ENCODE peak calls at places on chromosome 13, in seven cellular contexts. One of them, this sample, is unnamed.

GRCh38 chr13:31504918-31505317 is 234.4 kb upstream of the RXFP2 start:
- DNase-seq in HT-29: no peak
- DNase-seq in MCF 10A: no peak
- DNase-seq in fibroblast of pulmonary artery: no peak
- DNase-seq in IMR-90: no peak
- DNase-seq in cardiac fibroblast: no peak
- DNase-seq in small intestine: no peak
- DNase-seq in this sample: no peak

GRCh38 chr13:112885782-112886268 is 83.2 kb upstream of the MCF2L start:
- DNase-seq in cardiac fibroblast: peak
- DNase-seq in IMR-90: peak
- DNase-seq in fibroblast of pulmonary artery: peak
- DNase-seq in small intestine: peak
- DNase-seq in MCF 10A: no peak
- DNase-seq in HT-29: peak
- DNase-seq in this sample: no peak

GRCh38 chr13:31073859-31074718 is 87.6 kb downstream of the HSPH1 start:
- DNase-seq in cardiac fibroblast: peak
- DNase-seq in MCF 10A: peak
- DNase-seq in fibroblast of pulmonary artery: peak
- DNase-seq in small intestine: no peak
- DNase-seq in HT-29: no peak
- DNase-seq in IMR-90: peak
- DNase-seq in this sample: no peak

GRCh38 chr13:24683370-24683769 is 3.2 kb downstream of the ATP12A start:
- DNase-seq in IMR-90: no peak
- DNase-seq in HT-29: no peak
- DNase-seq in small intestine: no peak
- DNase-seq in cardiac fibroblast: no peak
- DNase-seq in fibroblast of pulmonary artery: no peak
- DNase-seq in MCF 10A: no peak
- DNase-seq in this sample: no peak

GRCh38 chr13:59978862-59979261 is 184.9 kb downstream of the DIAPH3 start:
- DNase-seq in cardiac fibroblast: no peak
- DNase-seq in HT-29: no peak
- DNase-seq in MCF 10A: no peak
- DNase-seq in IMR-90: no peak
- DNase-seq in small intestine: no peak
- DNase-seq in fibroblast of pulmonary artery: no peak
- DNase-seq in this sample: no peak

GRCh38 chr13:34046457-34046856 is 228.5 kb downstream of the RFC3 start:
- DNase-seq in small intestine: no peak
- DNase-seq in HT-29: no peak
- DNase-seq in IMR-90: no peak
- DNase-seq in fibroblast of pulmonary artery: no peak
- DNase-seq in MCF 10A: no peak
- DNase-seq in cardiac fibroblast: no peak
- DNase-seq in this sample: no peak

GRCh38 chr13:98496239-98496668 is 80.7 kb downstream of the STK24 start:
- DNase-seq in fibroblast of pulmonary artery: no peak
- DNase-seq in IMR-90: peak
- DNase-seq in MCF 10A: no peak
- DNase-seq in HT-29: no peak
- DNase-seq in small intestine: no peak
- DNase-seq in cardiac fibroblast: no peak
- DNase-seq in this sample: no peak

GRCh38 chr13:109787135-109787954 is 962 bp upstream of the IRS2 start:
- DNase-seq in IMR-90: peak
- DNase-seq in fibroblast of pulmonary artery: peak
- DNase-seq in HT-29: peak
- DNase-seq in MCF 10A: peak
- DNase-seq in small intestine: no peak
- DNase-seq in cardiac fibroblast: peak
- DNase-seq in this sample: peak

GRCh38 chr13:31913459-31913858 is 118.1 kb upstream of the FRY start:
- DNase-seq in HT-29: peak
- DNase-seq in small intestine: peak
- DNase-seq in MCF 10A: peak
- DNase-seq in cardiac fibroblast: peak
- DNase-seq in fibroblast of pulmonary artery: no peak
- DNase-seq in IMR-90: no peak
- DNase-seq in this sample: no peak

GRCh38 chr13:31982124-31982523 is 49.5 kb upstream of the FRY start:
- DNase-seq in IMR-90: no peak
- DNase-seq in fibroblast of pulmonary artery: no peak
- DNase-seq in small intestine: no peak
- DNase-seq in cardiac fibroblast: no peak
- DNase-seq in HT-29: no peak
- DNase-seq in MCF 10A: no peak
- DNase-seq in this sample: no peak

GRCh38 chr13:23020246-23020843 is 160.4 kb upstream of the SGCG start:
- DNase-seq in fibroblast of pulmonary artery: peak
- DNase-seq in HT-29: peak
- DNase-seq in cardiac fibroblast: peak
- DNase-seq in MCF 10A: peak
- DNase-seq in IMR-90: peak
- DNase-seq in small intestine: peak
- DNase-seq in this sample: no peak

GRCh38 chr13:44165172-44165894 is 208.3 kb upstream of the SERP2 start:
- DNase-seq in IMR-90: no peak
- DNase-seq in MCF 10A: no peak
- DNase-seq in cardiac fibroblast: no peak
- DNase-seq in HT-29: no peak
- DNase-seq in fibroblast of pulmonary artery: no peak
- DNase-seq in small intestine: no peak
- DNase-seq in this sample: no peak

This sample was measured in immature natural killer cell.